ENCODE peak calls at places on chromosomes 1 and 21, in four cellular contexts. V is H9, R is PC-9, T is HepG2. P is an unnamed sample.

GRCh38 chr1:201282931-201283829 is at the start of gene PKP1:
- DNase-seq in R (no peak), T (no peak), V (peak), P (no peak)

GRCh38 chr1:32180186-32181060 is 948 bp downstream of the TXLNA start:
- DNase-seq in T (peak), R (no peak), V (peak), P (peak)

GRCh38 chr21:26842976-26843911 is 2.0 kb downstream of the ADAMTS1 start:
- DNase-seq in V (peak), R (no peak), T (no peak), P (peak)

GRCh38 chr1:150642296-150642695 is 12.9 kb upstream of the ENSA start:
- DNase-seq in R (no peak), V (no peak), T (no peak), P (no peak)

GRCh38 chr1:2306151-2306978 is 78.2 kb downstream of the SKI start:
- DNase-seq in V (peak), R (no peak), T (no peak), P (no peak)

GRCh38 chr21:45849651-45850050 is 131.9 kb upstream of the COL6A1 start:
- DNase-seq in R (no peak), T (no peak), V (peak), P (no peak)

GRCh38 chr1:31529999-31530705 is 46.2 kb upstream of the TINAGL1 start:
- DNase-seq in R (no peak), V (no peak), T (no peak), P (no peak)

GRCh38 chr1:208437416-208437815 is 193.2 kb upstream of the PLXNA2 start:
- DNase-seq in V (no peak), R (no peak), T (no peak), P (no peak)

GRCh38 chr21:37509802-37510393 is 143.3 kb downstream of the DYRK1A start:
- DNase-seq in V (no peak), T (no peak), R (no peak), P (no peak)

GRCh38 chr1:211135342-211135950 is 1.5 kb upstream of the KCNH1 start:
- DNase-seq in R (peak), T (peak), V (no peak), P (peak)

GRCh38 chr1:85148524-85149250 is 52.1 kb downstream of the SYDE2 start:
- DNase-seq in T (no peak), V (no peak), R (no peak), P (no peak)

GRCh38 chr21:23452384-23453083 is 2154.7 kb downstream of the MRPL39 start:
- DNase-seq in V (peak), T (no peak), R (no peak), P (peak)

GRCh38 chr1:1826356-1827088 is 48.3 kb upstream of the NADK start:
- DNase-seq in R (no peak), V (no peak), T (no peak), P (no peak)

GRCh38 chr1:64877151-64877550 is 89.2 kb downstream of the JAK1 start:
- DNase-seq in R (no peak), V (no peak), T (no peak), P (no peak)

GRCh38 chr21:16532841-16533240 is 803.1 kb downstream of the USP25 start:
- DNase-seq in R (no peak), T (no peak), V (no peak), P (no peak)

GRCh38 chr1:53549287-53549686 is 90.1 kb downstream of the DMRTB1 start:
- DNase-seq in V (no peak), T (no peak), R (no peak), P (no peak)

GRCh38 chr1:53549781-53550180 is 90.6 kb downstream of the DMRTB1 start:
- DNase-seq in V (no peak), T (no peak), R (no peak), P (no peak)

GRCh38 chr1:53551428-53551995 is 92.3 kb downstream of the DMRTB1 start:
- DNase-seq in T (no peak), V (no peak), R (no peak), P (no peak)

GRCh38 chr1:53552146-53552940 is 93.1 kb downstream of the DMRTB1 start:
- DNase-seq in T (no peak), V (no peak), R (no peak), P (no peak)

GRCh38 chr1:53550201-53550741 is 91.1 kb downstream of the DMRTB1 start:
- DNase-seq in V (no peak), R (no peak), T (no peak), P (no peak)
- H2AFZ ChIP-seq in V (no peak), R (no peak), T (no peak), P (no peak)

GRCh38 chr1:169042377-169042776 is 64.1 kb upstream of the ATP1B1 start:
- DNase-seq in V (no peak), T (no peak), R (no peak), P (no peak)

GRCh38 chr1:169041371-169041770 is 65.1 kb upstream of the ATP1B1 start:
- DNase-seq in T (no peak), R (no peak), V (no peak), P (no peak)

GRCh38 chr1:169044296-169044695 is 62.2 kb upstream of the ATP1B1 start:
- DNase-seq in T (no peak), V (no peak), R (peak), P (no peak)

GRCh38 chr1:169044971-169045370 is 61.5 kb upstream of the ATP1B1 start:
- DNase-seq in V (no peak), R (no peak), T (no peak), P (no peak)

GRCh38 chr1:169043823-169044222 is 62.7 kb upstream of the ATP1B1 start:
- DNase-seq in T (no peak), V (no peak), R (no peak), P (no peak)
- H2AFZ ChIP-seq in T (no peak), V (no peak), R (peak), P (no peak)

GRCh38 chr1:96581786-96582185 is 139.8 kb upstream of the PTBP2 start:
- DNase-seq in T (no peak), V (no peak), R (no peak), P (no peak)

GRCh38 chr1:96583903-96584302 is 137.7 kb upstream of the PTBP2 start:
- DNase-seq in R (no peak), T (no peak), V (no peak), P (no peak)

GRCh38 chr1:96587222-96587621 is 134.4 kb upstream of the PTBP2 start:
- DNase-seq in R (no peak), T (no peak), V (no peak), P (no peak)
- H2AFZ ChIP-seq in R (no peak), T (no peak), V (no peak), P (no peak)

GRCh38 chr1:12630946-12631540 is 12.8 kb upstream of the AADACL4 start:
- DNase-seq in V (no peak), R (no peak), T (no peak), P (no peak)
- H2AFZ ChIP-seq in V (no peak), R (no peak), T (no peak), P (no peak)

DNA sequence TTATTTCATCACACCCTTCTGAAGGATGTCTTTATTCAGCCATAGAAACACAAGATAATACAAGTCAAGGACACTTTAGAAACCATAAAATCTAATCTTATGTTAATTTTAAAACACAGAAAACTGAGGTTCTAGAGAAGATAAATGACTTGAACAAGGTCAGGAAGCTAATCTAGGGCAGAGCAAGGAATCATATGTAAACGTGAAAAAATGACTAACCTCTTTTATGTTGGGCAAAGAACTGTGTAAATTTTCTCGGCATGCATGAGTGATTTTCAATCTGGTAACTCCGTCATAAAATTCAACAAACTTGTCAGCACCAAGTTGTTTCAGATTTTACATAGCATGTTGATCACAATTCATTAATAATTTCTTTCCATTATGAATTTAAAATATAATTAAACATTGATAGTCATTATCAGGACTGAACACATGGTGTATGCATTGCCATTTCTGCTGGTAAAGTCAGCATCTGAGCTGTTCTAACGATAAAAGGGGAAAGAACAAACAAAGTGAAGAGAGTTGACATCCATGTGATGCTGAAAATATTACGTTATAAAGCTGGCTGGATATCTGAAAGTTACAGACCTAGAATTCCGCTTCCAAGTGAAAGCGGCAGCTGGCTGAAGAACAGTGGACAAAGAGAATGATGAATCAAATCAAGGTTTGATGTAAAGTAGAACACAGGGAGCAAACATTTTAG is 1037.4 kb upstream of the TMPRSS15 start:
- DNase-seq in T (no peak), V (no peak), R (no peak), P (no peak)
- H2AFZ ChIP-seq in T (no peak), V (no peak), R (no peak), P (no peak)

DNA sequence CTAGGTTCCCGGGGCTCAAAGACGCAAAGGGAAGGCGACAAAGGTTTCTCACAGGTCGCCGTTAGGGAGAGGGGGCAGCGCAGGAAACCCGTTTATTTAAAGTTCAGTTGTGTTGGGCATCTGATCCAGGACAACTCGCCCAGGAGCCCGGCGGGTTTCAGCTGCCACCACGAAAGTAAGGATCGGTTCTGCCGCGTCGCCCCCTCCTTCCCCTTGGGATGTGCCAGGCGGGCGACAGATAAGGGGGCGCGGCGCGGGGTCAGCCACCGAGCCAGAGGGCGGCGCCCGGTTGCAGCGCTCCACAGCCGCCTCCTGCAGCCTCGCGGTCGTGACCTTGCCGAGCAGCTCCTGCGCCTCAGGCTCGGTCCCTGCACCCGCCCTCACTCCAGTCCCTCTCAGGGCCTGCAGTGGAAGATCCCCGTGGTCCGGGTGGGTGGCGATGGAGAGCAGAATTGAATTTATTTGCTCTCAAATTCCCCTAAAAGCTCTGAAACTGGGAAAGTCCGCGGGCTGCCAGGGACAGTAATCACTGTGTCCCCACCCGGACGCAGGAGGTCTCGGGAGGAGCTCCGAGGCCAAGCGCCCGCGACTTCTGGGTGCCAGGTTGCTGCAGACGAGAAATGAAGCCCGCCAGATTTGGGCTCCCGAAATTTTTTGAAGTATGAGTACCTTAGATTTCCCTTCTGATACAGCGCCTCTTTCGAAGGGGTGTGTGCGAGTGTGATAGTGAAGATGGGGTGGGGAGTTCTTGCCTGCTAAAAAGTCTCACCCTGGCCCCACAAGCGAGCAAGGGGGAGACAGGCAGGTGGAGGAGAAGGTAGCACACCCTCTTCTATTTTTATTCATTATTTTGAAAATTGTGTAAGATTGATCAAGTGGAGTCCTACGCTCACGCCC is 28.4 kb upstream of the NFIA start:
- DNase-seq in R (no peak), V (peak), T (no peak), P (no peak)
- H2AFZ ChIP-seq in R (no peak), V (no peak), T (no peak), P (peak)

GRCh38 chr1:82152356-82153281 is 351.9 kb downstream of the ADGRL2 start:
- DNase-seq in R (no peak), V (no peak), T (no peak), P (no peak)
- H2AFZ ChIP-seq in R (no peak), V (no peak), T (no peak), P (no peak)

P was measured in neuronal stem cell.